ENCODE peak calls at places on chromosomes 11 and 22, in five cellular contexts. One of them, this sample, is unnamed.

GRCh38 chr22:25062378-25063095 is 110.0 kb downstream of the KIAA1671 start:
- DNase-seq in CD8-positive, alpha-beta memory T cell: peak; percentile 90
- DNase-seq in HuH-7: no peak
- DNase-seq in T follicular helper cell: peak; percentile 79
- DNase-seq in IMR-90: no peak
- DNase-seq in this sample: peak; percentile 84

GRCh38 chr11:73280606-73281005 is 8.5 kb downstream of the P2RY6 start:
- DNase-seq in CD8-positive, alpha-beta memory T cell: no peak
- DNase-seq in HuH-7: no peak
- DNase-seq in T follicular helper cell: no peak
- DNase-seq in IMR-90: no peak
- DNase-seq in this sample: no peak

GRCh38 chr11:119728226-119728626 is 774 bp downstream of the NECTIN1 start:
- DNase-seq in CD8-positive, alpha-beta memory T cell: peak; percentile 16
- DNase-seq in HuH-7: peak; percentile 51
- DNase-seq in T follicular helper cell: no peak
- DNase-seq in IMR-90: no peak
- DNase-seq in this sample: no peak

GRCh38 chr11:133930053-133930766 is 26.6 kb downstream of the IGSF9B start:
- DNase-seq in CD8-positive, alpha-beta memory T cell: no peak
- DNase-seq in HuH-7: no peak
- DNase-seq in T follicular helper cell: no peak
- DNase-seq in IMR-90: no peak
- DNase-seq in this sample: no peak

GRCh38 chr11:105000797-105001196 is 22.2 kb downstream of the CASP5 start:
- DNase-seq in CD8-positive, alpha-beta memory T cell: peak; percentile 48
- DNase-seq in HuH-7: no peak
- DNase-seq in T follicular helper cell: peak; percentile 3
- DNase-seq in IMR-90: no peak
- DNase-seq in this sample: peak; percentile 28

GRCh38 chr22:34579519-34579918 is 486.4 kb upstream of the ISX start:
- DNase-seq in CD8-positive, alpha-beta memory T cell: no peak
- DNase-seq in HuH-7: no peak
- DNase-seq in T follicular helper cell: no peak
- DNase-seq in IMR-90: no peak
- DNase-seq in this sample: no peak

GRCh38 chr11:69535928-69536327 is 54.5 kb downstream of the LINC01488 start:
- DNase-seq in CD8-positive, alpha-beta memory T cell: no peak
- DNase-seq in HuH-7: no peak
- DNase-seq in T follicular helper cell: no peak
- DNase-seq in IMR-90: no peak
- DNase-seq in this sample: no peak

GRCh38 chr22:44157916-44158618 is 22.7 kb upstream of the PARVG start:
- DNase-seq in CD8-positive, alpha-beta memory T cell: no peak
- DNase-seq in HuH-7: no peak
- DNase-seq in T follicular helper cell: no peak
- DNase-seq in IMR-90: no peak
- DNase-seq in this sample: no peak

GRCh38 chr11:43738600-43739409 is 58.3 kb downstream of the HSD17B12 start:
- DNase-seq in CD8-positive, alpha-beta memory T cell: no peak
- DNase-seq in HuH-7: peak; percentile 37
- DNase-seq in T follicular helper cell: no peak
- DNase-seq in IMR-90: peak; percentile 90
- DNase-seq in this sample: no peak

GRCh38 chr11:115941481-115941993 is 437.3 kb upstream of the CADM1 start:
- DNase-seq in CD8-positive, alpha-beta memory T cell: no peak
- DNase-seq in HuH-7: no peak
- DNase-seq in T follicular helper cell: no peak
- DNase-seq in IMR-90: peak; percentile 97
- DNase-seq in this sample: no peak

GRCh38 chr11:78332174-78332866 is 85.3 kb downstream of the GAB2 start:
- DNase-seq in CD8-positive, alpha-beta memory T cell: no peak
- DNase-seq in HuH-7: no peak
- DNase-seq in T follicular helper cell: no peak
- DNase-seq in IMR-90: peak; percentile 21
- DNase-seq in this sample: no peak

GRCh38 chr22:46078241-46079092 is 71.9 kb upstream of the PPARA start:
- DNase-seq in CD8-positive, alpha-beta memory T cell: no peak
- DNase-seq in HuH-7: no peak
- DNase-seq in T follicular helper cell: no peak
- DNase-seq in IMR-90: no peak
- DNase-seq in this sample: no peak

This sample was measured in CD4-positive, alpha-beta T cell.